ENCODE peak calls at places on chromosome 10, in ten cellular contexts. G is HCT116, S is spleen, Q is transverse colon, O is sigmoid colon, D is endothelial cell of umbilical vein, Y is GM12878, X is GM12891, L is upper lobe of left lung, H is GM12892. P is an unnamed sample.

GRCh38 chr10:13852872-13853271 is 266.1 kb downstream of the PRPF18 start:
- DNase-seq in D (no peak), Y (no peak), X (no peak), H (no peak), Q (no peak), G (no peak), L (peak; percentile 48), O (no peak), S (no peak), P (no peak)

GRCh38 chr10:37777056-37777455 is 80.4 kb downstream of the ZNF248 start:
- DNase-seq in Q (no peak), H (no peak), O (no peak), Y (no peak), D (no peak), L (no peak), G (no peak), X (no peak), S (no peak), P (no peak)

GRCh38 chr10:123146013-123146891 is 1.7 kb upstream of the HMX2 start:
- DNase-seq in L (no peak), G (no peak), O (no peak), Y (no peak), H (no peak), Q (no peak), S (no peak), X (no peak), D (no peak), P (no peak)

GRCh38 chr10:29957887-29958330 is 101.5 kb downstream of the JCAD start:
- DNase-seq in Q (no peak), O (no peak), Y (no peak), G (no peak), D (no peak), L (no peak), X (no peak), S (no peak), H (no peak), P (no peak)

GRCh38 chr10:17228081-17229015 is at the start of gene VIM:
- DNase-seq in O (peak; percentile 98), G (peak; percentile 84), D (peak; percentile 97), X (no peak), H (peak; percentile 38), S (peak; percentile 95), L (peak; percentile 93), Q (peak; percentile 81), Y (peak; percentile 69), P (peak; percentile 97)

GRCh38 chr10:98446121-98446655 is 547 bp downstream of the HPS1 start:
- DNase-seq in O (peak; percentile 78), L (peak; percentile 41), X (no peak), Q (peak; percentile 46), D (peak; percentile 36), Y (no peak), S (peak; percentile 92), H (no peak), G (no peak), P (no peak)

GRCh38 chr10:92695679-92696605 is 6.2 kb downstream of the HHEX start:
- DNase-seq in G (no peak), X (no peak), S (peak; percentile 80), H (no peak), D (peak; percentile 51), O (peak; percentile 64), Y (no peak), Q (no peak), L (no peak), P (no peak)

GRCh38 chr10:116787018-116787674 is 44.8 kb upstream of the HSPA12A start:
- DNase-seq in L (no peak), D (no peak), S (no peak), Q (no peak), G (no peak), Y (no peak), H (no peak), O (no peak), X (no peak), P (no peak)

GRCh38 chr10:71666607-71667373 is 52.8 kb downstream of the C10orf105 start:
- DNase-seq in D (no peak), L (no peak), Q (no peak), S (peak; percentile 79), H (peak; percentile 48), O (no peak), Y (peak; percentile 5), G (no peak), X (no peak), P (no peak)

GRCh38 chr10:43373461-43373860 is 2.0 kb downstream of the FXYD4 start:
- DNase-seq in G (no peak), H (no peak), Q (no peak), Y (no peak), D (no peak), O (peak; percentile 17), L (no peak), S (peak; percentile 15), X (no peak), P (no peak)

GRCh38 chr10:131851332-131851731 is 49.5 kb upstream of the PPP2R2D start:
- DNase-seq in O (no peak), G (no peak), Y (no peak), H (no peak), D (no peak), S (no peak), L (peak; percentile 6), Q (no peak), X (no peak), P (no peak)

GRCh38 chr10:91163269-91163708 is 57.2 kb upstream of the PCGF5 start:
- DNase-seq in Y (no peak), H (no peak), S (peak; percentile 95), O (peak; percentile 81), L (peak; percentile 50), D (peak; percentile 55), X (peak; percentile 62), G (peak; percentile 12), Q (peak; percentile 72), P (peak; percentile 79)

GRCh38 chr10:121667948-121668335 is 69.7 kb upstream of the FGFR2 start:
- DNase-seq in G (no peak), H (no peak), Q (no peak), D (no peak), L (no peak), X (no peak), S (no peak), O (no peak), Y (no peak), P (no peak)

GRCh38 chr10:90031776-90032175 is 330.4 kb downstream of the KIF20B start:
- DNase-seq in X (no peak), H (no peak), Q (no peak), D (no peak), S (no peak), L (no peak), O (no peak), G (no peak), Y (no peak), P (no peak)

GRCh38 chr10:4698075-4698474 is 127.9 kb upstream of the AKR1E2 start:
- DNase-seq in Y (no peak), L (no peak), D (peak; percentile 38), X (no peak), Q (no peak), G (no peak), H (no peak), O (no peak), S (no peak), P (no peak)

GRCh38 chr10:21526952-21527633 is 1.6 kb upstream of the SKIDA1 start:
- DNase-seq in Q (peak; percentile 69), X (no peak), O (peak; percentile 83), S (peak; percentile 90), L (peak; percentile 66), D (peak; percentile 78), G (no peak), H (peak; percentile 39), Y (no peak), P (no peak)
- TF ChIP-seq POLR2A in Q (no peak), X (no peak), O (peak; percentile 7), S (no peak), L (peak; percentile 31), D (no peak), G (no peak), H (no peak), Y (no peak), P (peak; percentile 25)

GRCh38 chr10:63711361-63711760 is 190.2 kb downstream of the REEP3 start:
- DNase-seq in X (no peak), Q (no peak), S (no peak), D (peak; percentile 59), O (no peak), L (peak; percentile 54), Y (no peak), G (no peak), H (no peak), P (no peak)
- TF ChIP-seq POLR2AphosphoS5 in X (no peak), Q (no peak), S (no peak), D (no peak), O (peak; percentile 28), L (no peak), Y (no peak), G (no peak), H (no peak), P (no peak)

GRCh38 chr10:78301481-78301880 is 267.8 kb downstream of the RPS24 start:
- DNase-seq in Q (no peak), S (peak; percentile 71), L (no peak), D (no peak), G (no peak), H (no peak), O (peak; percentile 38), Y (no peak), X (no peak), P (no peak)

GRCh38 chr10:78302739-78302988 is 269.0 kb downstream of the RPS24 start:
- DNase-seq in L (no peak), Y (no peak), X (no peak), O (no peak), H (no peak), G (no peak), D (no peak), Q (no peak), S (no peak), P (no peak)

GRCh38 chr10:78304091-78305045 is 270.7 kb downstream of the RPS24 start:
- DNase-seq in D (no peak), Q (no peak), L (no peak), S (peak; percentile 76), Y (no peak), O (peak; percentile 58), H (no peak), G (no peak), X (no peak), P (no peak)

GRCh38 chr10:78301891-78302738 is 268.5 kb downstream of the RPS24 start:
- DNase-seq in O (peak; percentile 62), X (no peak), G (no peak), Y (no peak), L (no peak), S (peak; percentile 79), H (no peak), Q (no peak), D (no peak), P (no peak)

GRCh38 chr10:78302989-78303854 is 269.6 kb downstream of the RPS24 start:
- DNase-seq in L (peak; percentile 92), H (peak; percentile 95), X (peak; percentile 94), D (peak; percentile 97), G (peak; percentile 85), Q (peak; percentile 96), S (peak; percentile 99), Y (peak; percentile 73), O (peak; percentile 95), P (peak; percentile 93)
- TF ChIP-seq POLR2A in L (peak; percentile 95), H (peak; percentile 49), X (peak; percentile 51), D (peak; percentile 67), G (peak; percentile 79), Q (peak; percentile 92), S (peak; percentile 52), Y (peak; percentile 76), O (peak; percentile 32), P (no peak)

GRCh38 chr10:101087376-101087775 is 25.6 kb downstream of the KAZALD1 start:
- DNase-seq in S (no peak), X (no peak), Y (no peak), O (no peak), L (no peak), H (no peak), Q (no peak), G (no peak), D (no peak), P (no peak)
- TF ChIP-seq POLR2AphosphoS5 in S (no peak), X (no peak), Y (no peak), O (no peak), L (no peak), H (no peak), Q (no peak), G (no peak), D (no peak), P (no peak)

P was measured in suprapubic skin.